ENCODE peak calls at places on chromosomes 7 and 10, in four cellular contexts. Q, T, H and O are unnamed samples.

GRCh38 chr7:107206136-107206535 is 37.3 kb downstream of the HBP1 start:
- DNase-seq in T (no peak), Q (no peak), H (no peak), O (no peak)

GRCh38 chr7:6436385-6436685 is 11.4 kb downstream of the DAGLB start:
- DNase-seq in Q (no peak), H (no peak), T (no peak), O (no peak)

GRCh38 chr7:130721486-130722277 is 12.3 kb downstream of the KLF14 start:
- DNase-seq in T (peak; percentile 49), Q (peak; percentile 32), H (peak; percentile 85), O (no peak)

GRCh38 chr10:17029581-17030271 is 99.9 kb downstream of the CUBN start:
- DNase-seq in Q (peak; percentile 65), T (peak; percentile 45), H (no peak), O (peak; percentile 57)

GRCh38 chr10:122854648-122855047 is 9.0 kb upstream of the CUZD1 start:
- DNase-seq in H (no peak), T (no peak), Q (peak; percentile 60), O (peak; percentile 82)

GRCh38 chr10:119201233-119201632 is 6.1 kb upstream of the GRK5 start:
- DNase-seq in T (no peak), H (no peak), Q (peak; percentile 72), O (peak; percentile 61)

GRCh38 chr10:110285501-110285900 is 19.2 kb downstream of the SMNDC1 start:
- DNase-seq in T (no peak), Q (no peak), H (no peak), O (no peak)

GRCh38 chr10:74898201-74898976 is 72.0 kb downstream of the KAT6B start:
- DNase-seq in H (no peak), T (peak; percentile 28), Q (peak; percentile 56), O (no peak)

GRCh38 chr10:121312582-121312981 is 285.7 kb downstream of the FGFR2 start:
- DNase-seq in H (no peak), Q (peak; percentile 74), T (no peak), O (no peak)

GRCh38 chr10:7475046-7475860 is 64.4 kb upstream of the SFMBT2 start:
- DNase-seq in T (no peak), Q (no peak), H (no peak), O (no peak)

GRCh38 chr7:29864668-29865067 is 58.4 kb downstream of the WIPF3 start:
- DNase-seq in T (no peak), Q (no peak), H (no peak), O (no peak)

GRCh38 chr7:83166-83840 is 109.1 kb upstream of the FAM20C start:
- DNase-seq in H (no peak), Q (no peak), T (no peak), O (no peak)

GRCh38 chr10:98344589-98345038 is 70.4 kb downstream of the PYROXD2 start:
- DNase-seq in H (peak; percentile 74), Q (no peak), T (no peak), O (no peak)

GRCh38 chr7:23715099-23715498 is 5.1 kb downstream of the STK31 start:
- DNase-seq in H (no peak), Q (no peak), T (no peak), O (no peak)

GRCh38 chr10:98814459-98814858 is 367.7 kb upstream of the HPS1 start:
- DNase-seq in T (no peak), Q (no peak), H (no peak), O (no peak)

GRCh38 chr7:73704640-73705550 is 14.6 kb downstream of the STX1A start:
- DNase-seq in Q (no peak), T (no peak), H (no peak), O (no peak)

GRCh38 chr10:18235477-18235876 is 95.3 kb downstream of the CACNB2 start:
- DNase-seq in H (no peak), Q (no peak), T (no peak), O (no peak)

GRCh38 chr7:125436220-125436619 is 506.6 kb upstream of the POT1 start:
- DNase-seq in T (no peak), Q (peak; percentile 20), H (no peak), O (peak; percentile 5)

GRCh38 chr10:115956225-115957009 is 316.6 kb downstream of the GFRA1 start:
- DNase-seq in H (no peak), Q (no peak), T (no peak), O (peak; percentile 17)

GRCh38 chr7:46880508-46881196 is 701.3 kb downstream of the TNS3 start:
- DNase-seq in H (no peak), Q (no peak), T (no peak), O (no peak)

DNA sequence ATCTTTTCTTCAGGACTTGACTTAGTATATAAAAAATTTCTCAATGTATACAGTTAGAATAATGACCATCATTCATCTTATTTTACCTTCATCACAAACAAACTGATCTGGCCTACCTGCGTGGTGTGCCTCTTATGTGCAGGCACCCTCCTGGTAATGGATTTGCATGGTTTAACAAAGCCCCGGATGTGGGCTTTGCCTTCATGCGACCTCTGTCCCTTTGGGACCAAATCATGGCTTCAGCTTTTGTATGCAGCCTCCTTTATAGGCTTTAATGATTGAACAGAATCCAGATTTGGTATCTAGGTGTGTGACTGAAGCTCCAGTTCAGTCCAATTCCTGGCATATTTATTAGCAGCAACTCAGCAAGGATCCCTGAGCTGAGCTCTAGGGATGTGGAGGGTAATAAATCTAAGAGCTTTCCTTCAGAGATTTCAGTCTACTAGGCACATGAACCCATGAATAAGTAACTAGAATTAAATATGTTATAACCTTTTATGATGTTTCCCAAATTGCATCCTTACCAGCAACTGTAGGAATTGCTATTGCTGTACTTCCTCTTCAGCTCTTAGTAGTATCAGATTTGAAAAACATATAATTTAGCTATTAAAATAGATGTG is 256.9 kb downstream of the ABCA13 start:
- DNase-seq in Q (no peak), T (no peak), H (no peak), O (no peak)
- H3K27ac ChIP-seq in Q (peak overlapping the region; percentile 81), T (no peak overlapping the region), H (no peak overlapping the region), O (no peak overlapping the region)

GRCh38 chr7:142806957-142807356 is 36.2 kb downstream of the PRSS2 start:
- DNase-seq in H (no peak), Q (no peak), T (no peak), O (no peak)

GRCh38 chr7:142806021-142806353 is 35.2 kb downstream of the PRSS2 start:
- DNase-seq in T (no peak), H (no peak), Q (no peak), O (no peak)

GRCh38 chr7:142803901-142804300 is 33.1 kb downstream of the PRSS2 start:
- DNase-seq in H (no peak), T (no peak), Q (no peak), O (no peak)

GRCh38 chr7:142804715-142805114 is 33.9 kb downstream of the PRSS2 start:
- DNase-seq in T (no peak), H (no peak), Q (no peak), O (no peak)

GRCh38 chr7:142805350-142806020 is 34.7 kb downstream of the PRSS2 start:
- DNase-seq in T (no peak), Q (no peak), H (no peak), O (no peak)
- H3K4me1 ChIP-seq in T (no peaks in the 10 kb centered on the region), Q (no peaks in the 10 kb centered on the region), H (no peaks in the 10 kb centered on the region), O (no peaks in the 10 kb centered on the region)

GRCh38 chr7:92955081-92955480 is 118.7 kb upstream of the CDK6 start:
- DNase-seq in H (no peak), Q (peak; percentile 56), T (no peak), O (no peak)
- H3K27ac ChIP-seq in H (no peak overlapping the region), Q (no peak overlapping the region), T (no peak overlapping the region), O (no peak overlapping the region)

DNA sequence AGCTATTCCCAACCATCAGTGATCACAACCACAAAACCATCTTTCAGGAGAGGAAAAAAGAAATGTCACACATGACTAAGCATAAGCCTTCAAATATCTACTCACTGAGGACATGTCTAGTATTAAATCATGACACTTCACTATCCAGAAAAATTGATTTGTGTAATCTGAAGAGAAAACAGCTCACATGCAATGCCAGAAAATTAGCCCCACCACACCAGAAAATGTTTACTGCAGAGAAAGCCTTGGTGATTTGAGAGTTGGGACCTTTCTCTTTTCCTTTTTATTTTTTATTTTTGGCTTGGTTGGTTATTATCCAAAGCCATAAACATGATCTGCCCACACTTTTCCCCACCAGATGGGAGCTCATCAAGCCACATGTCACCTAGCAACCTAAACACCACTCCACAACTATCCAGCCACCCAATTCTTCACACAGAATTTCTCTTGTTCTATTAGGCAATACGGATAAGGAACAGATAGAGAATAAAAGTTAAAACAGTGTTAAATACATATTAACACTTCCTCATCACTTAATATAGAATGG is 3.1 kb downstream of the PARD3 start:
- DNase-seq in H (no peak), T (no peak), Q (no peak), O (no peak)
- H3K4me1 ChIP-seq in H (peaks cover 30% of the 10 kb centered on the region), T (peaks cover 68% of the 10 kb centered on the region), Q (peaks cover 31% of the 10 kb centered on the region), O (peaks cover 28% of the 10 kb centered on the region)